ENCODE peak calls at places on chromosomes 11 and 22, in four cellular contexts. Q, Y, E and P are unnamed samples. For H3K4me1, the result is how much of the 10 kb centered on the place peaks cover.

GRCh38 chr22:31926969-31927368 is 17.4 kb upstream of the YWHAH start:
- DNase-seq in Q (peak), Y (peak), E (no peak), P (no peak)

GRCh38 chr11:71467164-71467563 is 14.2 kb downstream of the NADSYN1 start:
- DNase-seq in Q (no peak), Y (no peak), E (no peak), P (no peak)

GRCh38 chr11:107468596-107468995 is 11.0 kb upstream of the CWF19L2 start:
- DNase-seq in Q (peak), Y (peak), E (no peak), P (no peak)

GRCh38 chr11:123587044-123587443 is 67.4 kb downstream of the SCN3B start:
- DNase-seq in Q (no peak), Y (no peak), E (peak), P (no peak)

GRCh38 chr22:19756288-19757128 is 4.1 kb upstream of the TBX1 start:
- DNase-seq in Q (peak), Y (peak), E (peak), P (peak)

GRCh38 chr22:40024201-40025061 is 29.7 kb downstream of the FAM83F start:
- DNase-seq in Q (peak), Y (peak), E (peak), P (peak)

GRCh38 chr22:20424937-20425587 is 12.6 kb downstream of the SCARF2 start:
- DNase-seq in Q (peak), Y (peak), E (no peak), P (no peak)

GRCh38 chr11:45089251-45089650 is 57.2 kb upstream of the PRDM11 start:
- DNase-seq in Q (no peak), Y (no peak), E (no peak), P (no peak)

GRCh38 chr11:110711776-110712642 is at the start of gene ARHGAP20:
- DNase-seq in Q (peak), Y (peak), E (peak), P (no peak)

GRCh38 chr22:41197808-41198585 is 7.1 kb upstream of the L3MBTL2 start:
- DNase-seq in Q (peak), Y (peak), E (no peak), P (no peak)

GRCh38 chr11:7573193-7573557 is 59.4 kb downstream of the PPFIBP2 start:
- DNase-seq in Q (no peak), Y (no peak), E (no peak), P (no peak)

GRCh38 chr11:64663656-64664055 is 59.3 kb downstream of the NRXN2 start:
- DNase-seq in Q (no peak), Y (no peak), E (no peak), P (no peak)

GRCh38 chr22:19488884-19489843 is 9.4 kb downstream of the CDC45 start:
- DNase-seq in Q (peak), Y (peak), E (no peak), P (no peak)

GRCh38 chr11:61732705-61733104 is 19.7 kb upstream of the MYRF start:
- DNase-seq in Q (no peak), Y (no peak), E (no peak), P (no peak)

GRCh38 chr22:41380993-41381328 is 781 bp upstream of the TEF start:
- DNase-seq in Q (no peak), Y (no peak), E (peak), P (peak)

GRCh38 chr11:19519344-19519743 is 193.3 kb upstream of the NAV2 start:
- DNase-seq in Q (no peak), Y (no peak), E (no peak), P (no peak)

GRCh38 chr11:76830639-76831312 is 29.9 kb upstream of the ACER3 start:
- DNase-seq in Q (no peak), Y (peak), E (no peak), P (no peak)

GRCh38 chr11:76368497-76368896 is 12.4 kb downstream of the THAP12 start:
- DNase-seq in Q (no peak), Y (no peak), E (no peak), P (no peak)

GRCh38 chr11:18633256-18634139 is 644 bp downstream of the SPTY2D1 start:
- DNase-seq in Q (no peak), Y (peak), E (no peak), P (no peak)

GRCh38 chr11:127485541-127485940 is 485.0 kb upstream of the KIRREL3 start:
- DNase-seq in Q (no peak), Y (no peak), E (no peak), P (no peak)

DNA sequence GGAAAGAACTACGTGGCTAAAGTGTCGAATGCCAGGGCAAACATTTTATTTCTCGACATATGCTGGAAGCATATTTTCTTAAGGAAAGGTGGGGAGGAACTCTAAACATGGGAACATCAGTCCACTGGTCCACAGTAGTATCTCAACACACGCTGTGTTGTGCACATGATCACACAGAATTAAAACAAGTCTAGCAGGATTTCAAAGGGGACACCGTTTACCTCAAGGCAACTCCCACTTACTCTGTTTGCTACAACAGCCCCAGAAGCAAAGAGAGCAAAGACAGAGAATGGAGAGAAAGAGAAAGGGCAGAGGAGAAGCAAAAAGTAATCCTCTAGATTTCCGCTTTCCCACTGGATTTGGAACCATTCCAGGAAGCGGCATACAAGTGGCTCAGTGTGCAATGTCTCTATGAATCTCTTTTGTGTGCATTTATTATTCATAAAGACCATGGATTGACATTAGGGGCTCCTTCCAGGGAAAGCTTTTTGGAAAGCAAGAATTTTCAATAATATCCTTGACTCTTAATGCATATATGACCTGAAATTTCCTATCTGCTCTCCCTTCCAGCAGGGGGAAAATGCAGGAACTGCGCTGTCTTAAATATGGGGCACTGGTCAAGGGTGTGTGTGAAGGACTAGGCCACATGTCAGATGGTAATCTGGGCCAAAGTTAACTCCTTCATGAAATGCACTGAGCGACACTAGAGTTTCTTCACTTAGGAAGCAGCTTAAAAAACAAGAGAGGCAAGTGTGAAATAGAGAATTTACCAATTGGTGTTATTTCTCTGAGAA is 34.8 kb upstream of the CCDC34 start:
- DNase-seq in Q (no peak), Y (peak), E (no peak), P (no peak)
- H3K4me1 ChIP-seq in Q (under half), Y (under half), E (half or more), P (under half)

GRCh38 chr11:13210424-13210823 is 67.2 kb upstream of the BMAL1 start:
- DNase-seq in Q (peak), Y (peak), E (peak), P (peak)
- TF ChIP-seq ELF1 in Q (no peak), Y (no peak), E (no peak), P (no peak)

GRCh38 chr11:106059617-106060016 is 17.5 kb downstream of the KBTBD3 start:
- DNase-seq in Q (no peak), Y (no peak), E (no peak), P (no peak)

GRCh38 chr11:106061249-106061794 is 15.8 kb downstream of the KBTBD3 start:
- DNase-seq in Q (no peak), Y (no peak), E (no peak), P (no peak)

GRCh38 chr11:106062592-106062949 is 14.6 kb downstream of the KBTBD3 start:
- DNase-seq in Q (no peak), Y (peak), E (no peak), P (no peak)

GRCh38 chr11:106061936-106062591 is 15.1 kb downstream of the KBTBD3 start:
- DNase-seq in Q (no peak), Y (no peak), E (no peak), P (no peak)

DNA sequence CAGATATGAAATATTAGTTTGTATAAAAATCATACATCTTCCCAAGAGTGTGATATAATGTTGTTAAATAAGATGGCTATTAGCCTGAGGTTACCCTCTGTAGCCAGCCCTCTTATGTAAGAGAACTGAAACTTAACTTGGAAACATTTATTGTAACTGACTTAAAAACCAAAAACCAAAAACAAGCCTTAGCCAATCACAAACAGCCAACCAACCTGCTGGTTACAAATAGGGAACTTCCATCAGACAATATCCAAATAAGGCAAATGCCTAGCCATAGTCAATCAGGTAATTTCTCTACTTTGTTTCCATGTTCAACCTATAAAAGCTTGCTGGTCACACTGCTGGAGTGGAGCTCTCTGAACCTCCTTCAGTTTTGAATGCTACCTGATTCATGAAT is 14.1 kb downstream of the KBTBD3 start:
- DNase-seq in Q (no peak), Y (no peak), E (no peak), P (no peak)
- TF ChIP-seq MAX in Q (no peak), Y (no peak), E (no peak), P (no peak)

GRCh38 chr22:37803636-37804371 is 3.9 kb upstream of the GCAT start:
- DNase-seq in Q (no peak), Y (no peak), E (no peak), P (no peak)
- H3K4me1 ChIP-seq in Q (under half), Y (under half), E (under half), P (under half)

GRCh38 chr22:50739894-50740293 is 1.9 kb downstream of the ACR start:
- DNase-seq in Q (no peak), Y (no peak), E (no peak), P (no peak)
- TF ChIP-seq ELF1 in Q (no peak), Y (no peak), E (no peak), P (no peak)

GRCh38 chr11:92123540-92123939 is 101.1 kb upstream of the FAT3 start:
- DNase-seq in Q (no peak), Y (no peak), E (no peak), P (no peak)
- TF ChIP-seq MAX in Q (no peak), Y (no peak), E (no peak), P (no peak)

DNA sequence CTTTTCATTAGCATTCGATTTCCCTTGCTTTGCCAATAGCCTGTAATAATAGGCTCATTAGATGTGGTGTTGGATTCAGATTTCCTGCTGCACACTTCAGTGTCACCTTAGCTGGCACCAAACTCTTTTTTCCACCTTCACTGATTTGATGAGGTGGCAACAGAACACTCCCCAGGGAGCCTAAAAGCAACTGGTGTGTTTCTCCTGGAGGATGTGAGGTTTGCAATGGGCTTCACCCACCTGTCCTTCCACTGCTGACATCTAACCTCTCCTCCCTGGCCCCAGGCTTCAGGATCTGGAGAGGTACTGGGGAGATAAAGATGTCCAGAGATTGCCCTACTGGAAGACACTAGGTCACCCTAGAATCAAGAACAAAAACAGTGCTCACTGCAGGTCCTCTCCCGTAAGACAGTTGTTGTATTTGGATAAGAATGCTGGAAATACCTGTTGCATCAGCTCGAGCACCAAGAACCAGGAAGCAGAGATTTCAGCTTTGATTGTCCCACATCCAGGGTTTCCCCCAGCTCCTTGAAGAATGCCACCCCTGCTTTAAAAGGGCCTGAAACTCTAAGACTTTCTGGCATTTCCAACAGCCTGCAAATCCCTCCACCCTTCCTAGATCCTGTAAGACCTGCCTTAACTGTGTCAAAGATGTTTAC is 96.9 kb downstream of the SLC1A2 start:
- DNase-seq in Q (no peak), Y (no peak), E (no peak), P (no peak)
- H3K4me1 ChIP-seq in Q (under half), Y (under half), E (under half), P (under half)

GRCh38 chr22:37994982-37995381 is 10.6 kb upstream of the SOX10 start:
- DNase-seq in Q (no peak), Y (no peak), E (no peak), P (no peak)

GRCh38 chr22:37996515-37997246 is 12.3 kb upstream of the SOX10 start:
- DNase-seq in Q (no peak), Y (no peak), E (no peak), P (no peak)

GRCh38 chr22:37994049-37994448 is 9.7 kb upstream of the SOX10 start:
- DNase-seq in Q (no peak), Y (no peak), E (no peak), P (no peak)

GRCh38 chr22:37995460-37995859 is 11.1 kb upstream of the SOX10 start:
- DNase-seq in Q (no peak), Y (no peak), E (no peak), P (no peak)

GRCh38 chr22:37996079-37996478 is 11.7 kb upstream of the SOX10 start:
- DNase-seq in Q (no peak), Y (peak), E (no peak), P (no peak)
- TF ChIP-seq ELF1 in Q (no peak), Y (no peak), E (no peak), P (no peak)